ENCODE peak calls at places on chromosomes 7 and 10, in four cellular contexts. Q is A549, E is GM12878, H is K562. T is an unnamed sample.

GRCh38 chr10:28991326-28991725 is 297.5 kb upstream of the LYZL1 start:
- DNase-seq in Q (peak), H (no peak), E (no peak), T (peak)

GRCh38 chr10:43814611-43815010 is 165.9 kb upstream of the ZNF32 start:
- DNase-seq in Q (no peak), H (no peak), E (no peak), T (no peak)

GRCh38 chr7:155802906-155803417 is 9.3 kb downstream of the SHH start:
- DNase-seq in E (no peak), Q (no peak), H (no peak), T (no peak)

GRCh38 chr10:86263209-86263608 is 103.4 kb downstream of the GRID1 start:
- DNase-seq in E (no peak), Q (no peak), H (no peak), T (no peak)

GRCh38 chr7:132292803-132293202 is 283.5 kb downstream of the PLXNA4 start:
- DNase-seq in Q (no peak), H (no peak), E (no peak), T (peak)

GRCh38 chr7:94908204-94909022 is 1.0 kb downstream of the PPP1R9A start:
- DNase-seq in H (no peak), Q (peak), E (no peak), T (peak)

GRCh38 chr7:95527033-95527775 is 41.5 kb downstream of the ASB4 start:
- DNase-seq in E (no peak), H (peak), Q (peak), T (peak)

GRCh38 chr10:804191-804781 is 114.8 kb upstream of the DIP2C start:
- DNase-seq in H (no peak), Q (no peak), E (no peak), T (no peak)

GRCh38 chr7:91598791-91599190 is 281.7 kb downstream of the MTERF1 start:
- DNase-seq in H (no peak), Q (no peak), E (no peak), T (no peak)

GRCh38 chr7:29486191-29486700 is 77.4 kb upstream of the PRR15 start:
- DNase-seq in H (no peak), E (no peak), Q (no peak), T (no peak)

GRCh38 chr7:98619450-98620321 is 2.6 kb downstream of the NPTX2 start:
- DNase-seq in E (no peak), H (no peak), Q (peak), T (peak)

GRCh38 chr7:81127991-81128390 is 209.1 kb upstream of the SEMA3C start:
- DNase-seq in E (no peak), Q (no peak), H (no peak), T (no peak)

GRCh38 chr10:9848981-9849380 is 1168.7 kb upstream of the CELF2 start:
- DNase-seq in E (no peak), H (no peak), Q (no peak), T (no peak)

GRCh38 chr7:93515144-93515543 is 59.4 kb downstream of the CALCR start:
- DNase-seq in E (no peak), H (no peak), Q (no peak), T (no peak)

GRCh38 chr10:63976538-63976937 is 455.3 kb downstream of the REEP3 start:
- DNase-seq in H (peak), Q (peak), E (no peak), T (peak)

GRCh38 chr7:76230214-76230613 is 28.5 kb downstream of the SRRM3 start:
- DNase-seq in H (no peak), E (no peak), Q (no peak), T (no peak)

GRCh38 chr10:124708246-124708779 is 35.9 kb downstream of the FAM53B start:
- DNase-seq in H (no peak), E (no peak), Q (no peak), T (peak)

DNA sequence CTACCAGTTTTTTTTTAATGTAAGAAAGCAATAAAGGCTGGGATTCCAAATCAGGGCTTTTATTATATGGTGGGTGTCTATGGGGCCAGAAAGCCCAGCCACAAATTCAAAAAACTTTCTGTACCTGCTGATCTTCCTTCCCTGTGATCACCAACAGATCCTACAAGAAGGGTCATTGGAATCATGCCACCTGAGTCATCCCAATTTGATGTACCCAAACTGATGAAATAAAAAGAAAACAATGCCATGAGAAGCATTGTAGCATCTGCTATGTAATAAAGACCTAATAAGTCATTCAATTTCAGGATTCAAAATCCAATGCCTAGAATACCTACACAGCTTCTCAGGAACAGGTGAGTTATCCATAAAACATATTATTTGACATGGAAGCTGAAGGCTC is 228.8 kb downstream of the DKK1 start:
- DNase-seq in H (no peak), E (no peak), Q (no peak), T (no peak)
- TF ChIP-seq RFX5 in H (no peak), E (no peak), Q (no peak), T (no peak)

GRCh38 chr7:116524609-116525297 is at the start of gene CAV1:
- DNase-seq in E (no peak), Q (peak), H (peak), T (no peak)
- TF ChIP-seq EP300 in E (no peak), Q (peak), H (no peak), T (no peak)

GRCh38 chr7:151377406-151377805 is 32.4 kb downstream of the WDR86 start:
- DNase-seq in E (no peak), H (no peak), Q (no peak), T (no peak)
- TF ChIP-seq MYC in E (no peak), H (no peak), Q (no peak), T (no peak)

GRCh38 chr10:3192856-3193635 is 20.5 kb upstream of the PITRM1 start:
- DNase-seq in E (no peak), Q (peak), H (peak), T (peak)
- TF ChIP-seq RFX5 in E (no peak), Q (no peak), H (no peak), T (no peak)

DNA sequence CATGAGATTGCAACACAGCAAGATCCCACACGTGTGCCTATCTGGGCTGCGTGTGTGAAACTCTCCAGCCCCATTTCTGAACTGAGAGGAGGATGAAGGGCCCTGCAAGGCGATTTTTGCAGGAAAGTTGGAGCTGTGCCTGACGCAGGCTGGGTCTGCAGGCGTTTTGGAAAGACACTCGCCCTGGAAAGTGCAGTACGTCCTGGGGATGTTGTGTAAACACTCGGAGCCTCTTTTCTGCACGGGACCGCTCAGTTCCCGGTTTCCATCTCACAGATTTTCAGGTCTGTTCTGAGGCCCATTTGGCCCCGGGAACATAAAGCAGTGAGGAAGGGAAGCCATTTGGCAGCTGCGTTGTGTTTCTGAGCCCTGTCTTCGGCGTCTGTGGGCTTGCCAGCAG is 655.1 kb upstream of the MGMT start:
- DNase-seq in H (no peak), E (no peak), Q (no peak), T (no peak)
- TF ChIP-seq EP300 in H (no peak), E (no peak), Q (no peak), T (no peak)

GRCh38 chr10:119619215-119619614 is 22.5 kb upstream of the TIAL1 start:
- DNase-seq in H (no peak), Q (no peak), E (no peak), T (no peak)

GRCh38 chr10:119616879-119617580 is 20.3 kb upstream of the TIAL1 start:
- DNase-seq in H (peak), Q (peak), E (no peak), T (peak)

GRCh38 chr10:119620771-119621384 is 24.1 kb upstream of the TIAL1 start:
- DNase-seq in E (no peak), Q (no peak), H (no peak), T (no peak)

GRCh38 chr10:119625570-119626280 is 25.5 kb upstream of the BAG3 start:
- DNase-seq in Q (no peak), H (no peak), E (no peak), T (no peak)

GRCh38 chr10:119620241-119620753 is 23.5 kb upstream of the TIAL1 start:
- DNase-seq in E (no peak), H (no peak), Q (no peak), T (no peak)
- TF ChIP-seq MYC in E (no peak), H (no peak), Q (no peak), T (no peak)

GRCh38 chr7:54729096-54729495 is 29.9 kb downstream of the SEC61G start:
- DNase-seq in Q (no peak), H (no peak), E (no peak), T (no peak)
- TF ChIP-seq RFX5 in Q (no peak), H (no peak), E (no peak), T (no peak)

GRCh38 chr7:125971656-125972055 is 1042.0 kb upstream of the POT1 start:
- DNase-seq in Q (no peak), H (no peak), E (no peak), T (no peak)
- TF ChIP-seq EP300 in Q (no peak), H (no peak), E (no peak), T (no peak)

GRCh38 chr10:71920540-71921318 is 43.5 kb upstream of the CHST3 start:
- DNase-seq in H (peak), Q (peak), E (no peak), T (no peak)

GRCh38 chr10:71921319-71922027 is 42.7 kb upstream of the CHST3 start:
- DNase-seq in H (peak), E (no peak), Q (peak), T (no peak)

GRCh38 chr10:71924771-71925170 is 39.4 kb upstream of the CHST3 start:
- DNase-seq in Q (no peak), E (no peak), H (no peak), T (no peak)

GRCh38 chr10:71927159-71927558 is 37.0 kb upstream of the CHST3 start:
- DNase-seq in Q (no peak), H (no peak), E (no peak), T (no peak)

DNA sequence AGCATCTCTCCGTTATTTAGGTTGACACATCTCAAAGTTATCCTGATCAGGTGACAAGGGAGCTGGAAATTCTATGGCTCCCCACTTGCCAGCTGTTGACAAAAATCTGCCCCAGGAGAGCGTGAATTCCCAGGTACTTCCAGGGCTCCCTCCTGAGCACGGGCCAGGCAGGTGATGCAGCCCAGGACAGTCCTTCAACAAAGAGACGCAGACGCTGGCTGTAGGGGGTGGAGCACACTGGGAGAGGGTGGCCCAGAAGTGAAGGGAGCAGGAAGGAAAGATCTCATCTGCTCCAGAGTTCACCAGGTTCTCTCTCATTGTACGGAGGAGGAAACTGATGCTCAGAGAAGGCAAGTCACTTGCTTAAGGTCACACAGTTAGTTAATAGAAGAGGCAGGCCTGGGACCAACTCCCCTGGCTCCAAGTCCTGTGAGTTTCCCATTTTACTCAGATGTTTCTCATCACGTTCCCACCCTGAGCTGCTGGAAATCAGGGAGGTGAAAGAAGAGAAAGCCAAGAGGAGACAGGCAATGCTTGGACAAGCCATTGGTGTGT is 41.0 kb upstream of the CHST3 start:
- DNase-seq in Q (no peak), H (no peak), E (no peak), T (no peak)
- TF ChIP-seq MYC in Q (no peak), H (no peak), E (no peak), T (no peak)

GRCh38 chr10:33041783-33042437 is 83.9 kb upstream of the ITGB1 start:
- DNase-seq in E (no peak), H (no peak), Q (no peak), T (no peak)
- TF ChIP-seq RFX5 in E (no peak), H (no peak), Q (no peak), T (no peak)

T was measured in HepG2.